ENCODE peak calls at places on chromosomes 13 and 19, in six cellular contexts. W is ovary, D is IMR-90, S is A549, C is H1, F is GM12891. J is an unnamed sample.

GRCh38 chr13:22735381-22735995 is 445.3 kb upstream of the SGCG start:
- DNase-seq in C (no peak), W (no peak), F (no peak), D (no peak), S (peak; percentile 25), J (no peak)

GRCh38 chr13:97194473-97194872 is 27.7 kb upstream of the MBNL2 start:
- DNase-seq in S (no peak), W (no peak), C (no peak), F (no peak), D (peak; percentile 78), J (peak; percentile 78)

GRCh38 chr13:76438050-76438449 is 448.2 kb downstream of the KCTD12 start:
- DNase-seq in C (no peak), F (no peak), W (no peak), D (peak; percentile 84), S (no peak), J (no peak)

GRCh38 chr13:108850706-108851105 is 221.3 kb downstream of the MYO16 start:
- DNase-seq in C (no peak), D (no peak), F (no peak), W (no peak), S (no peak), J (no peak)

GRCh38 chr13:67632590-67632989 is 402.5 kb upstream of the PCDH9 start:
- DNase-seq in D (peak; percentile 16), S (no peak), W (no peak), C (no peak), F (no peak), J (no peak)

GRCh38 chr13:48318014-48318713 is 14.6 kb downstream of the RB1 start:
- DNase-seq in C (no peak), W (no peak), D (no peak), F (no peak), S (no peak), J (no peak)

GRCh38 chr13:109684836-109685602 is 101.4 kb downstream of the IRS2 start:
- DNase-seq in F (no peak), C (no peak), W (peak; percentile 54), S (no peak), D (no peak), J (no peak)

GRCh38 chr13:89307278-89307677 is 1636.1 kb downstream of the SLITRK5 start:
- DNase-seq in C (no peak), W (no peak), D (no peak), S (no peak), F (no peak), J (no peak)

GRCh38 chr13:71751074-71751473 is 115.9 kb downstream of the DACH1 start:
- DNase-seq in F (no peak), D (no peak), C (no peak), S (no peak), W (no peak), J (no peak)

GRCh38 chr13:35552172-35552844 is 75.8 kb upstream of the MAB21L1 start:
- DNase-seq in D (peak; percentile 34), C (no peak), F (no peak), W (no peak), S (no peak), J (no peak)

GRCh38 chr13:95156208-95156607 is 145.0 kb downstream of the ABCC4 start:
- DNase-seq in D (peak; percentile 17), W (no peak), C (no peak), F (no peak), S (peak; percentile 41), J (no peak)

GRCh38 chr19:46550684-46551083 is 50.4 kb upstream of the CALM3 start:
- DNase-seq in W (no peak), C (no peak), D (no peak), F (no peak), S (no peak), J (no peak)

GRCh38 chr19:55641376-55642152 is 762 bp downstream of the ZNF580 start:
- DNase-seq in C (no peak), S (peak; percentile 63), D (peak; percentile 18), F (no peak), W (no peak), J (peak; percentile 55)
- TF ChIP-seq POLR2A in C (no peak), S (peak; percentile 2), D (no peak), F (no peak), W (no peak), J (no peak)

GRCh38 chr19:48445256-48445605 is 552 bp upstream of the GRWD1 start:
- DNase-seq in C (peak; percentile 53), D (peak; percentile 94), F (no peak), S (peak; percentile 93), W (no peak), J (peak; percentile 88)

GRCh38 chr19:48444933-48445194 is 919 bp upstream of the GRWD1 start:
- DNase-seq in D (no peak), F (no peak), S (no peak), C (no peak), W (no peak), J (no peak)

GRCh38 chr19:48446579-48446978 is 796 bp downstream of the GRWD1 start:
- DNase-seq in D (no peak), S (no peak), W (no peak), F (no peak), C (no peak), J (no peak)

GRCh38 chr19:48444129-48444932 is 1.5 kb upstream of the GRWD1 start:
- DNase-seq in C (no peak), D (no peak), F (no peak), S (no peak), W (no peak), J (no peak)

GRCh38 chr19:48445606-48446481 is at the start of gene GRWD1:
- DNase-seq in D (peak; percentile 94), F (peak; percentile 95), W (peak; percentile 92), S (peak; percentile 99), C (peak; percentile 91), J (peak; percentile 95)
- TF ChIP-seq POLR2A in D (peak; percentile 72), F (peak; percentile 87), W (peak; percentile 70), S (peak; percentile 91), C (peak; percentile 47), J (peak; percentile 61)

DNA sequence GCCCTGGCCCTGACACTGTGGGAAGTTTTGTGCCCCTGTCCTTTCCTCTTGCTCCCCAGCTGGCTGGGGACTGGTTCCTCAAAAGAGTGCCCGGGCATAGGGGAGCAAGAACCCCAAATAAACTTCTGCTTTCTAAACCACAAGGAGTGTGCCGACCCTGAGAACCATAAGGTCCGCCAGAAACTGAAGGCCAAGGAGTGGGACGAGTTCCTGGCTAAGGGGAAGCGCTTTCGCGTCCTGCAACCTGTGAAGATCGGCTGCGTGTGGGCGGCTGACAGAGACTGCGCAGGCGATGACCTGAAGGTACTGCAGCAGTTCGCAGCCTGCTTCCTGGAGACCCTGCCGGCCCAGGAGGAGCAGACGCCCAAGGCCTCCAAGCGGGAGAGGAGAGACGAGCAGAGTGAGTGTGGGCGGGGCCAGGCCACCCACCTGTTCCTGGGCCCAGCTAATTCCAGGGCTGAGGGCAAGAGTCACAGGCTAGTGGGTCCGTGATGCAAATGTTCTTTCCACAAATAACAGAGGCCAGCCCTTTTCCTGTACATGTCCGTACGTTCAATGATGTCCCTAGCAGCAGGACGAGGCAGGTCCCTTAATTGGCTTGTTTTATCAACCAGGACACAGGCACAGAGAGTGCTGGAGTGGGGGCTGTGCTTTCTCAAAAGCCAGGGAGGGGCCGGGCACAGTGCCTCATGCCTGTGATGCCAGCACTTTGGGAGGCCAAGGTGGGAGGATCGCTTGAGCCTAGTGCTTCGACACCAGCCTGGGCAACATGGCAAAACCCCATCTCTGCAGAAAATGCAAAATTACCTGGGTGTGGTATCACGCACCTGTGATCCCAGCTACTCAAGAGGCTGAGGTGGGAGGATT is 25.6 kb downstream of the UBXN6 start:
- DNase-seq in S (no peak), D (no peak), W (no peak), F (no peak), C (no peak), J (no peak)
- TF ChIP-seq POLR2A in S (no peak), D (no peak), W (no peak), F (no peak), C (no peak), J (no peak)

DNA sequence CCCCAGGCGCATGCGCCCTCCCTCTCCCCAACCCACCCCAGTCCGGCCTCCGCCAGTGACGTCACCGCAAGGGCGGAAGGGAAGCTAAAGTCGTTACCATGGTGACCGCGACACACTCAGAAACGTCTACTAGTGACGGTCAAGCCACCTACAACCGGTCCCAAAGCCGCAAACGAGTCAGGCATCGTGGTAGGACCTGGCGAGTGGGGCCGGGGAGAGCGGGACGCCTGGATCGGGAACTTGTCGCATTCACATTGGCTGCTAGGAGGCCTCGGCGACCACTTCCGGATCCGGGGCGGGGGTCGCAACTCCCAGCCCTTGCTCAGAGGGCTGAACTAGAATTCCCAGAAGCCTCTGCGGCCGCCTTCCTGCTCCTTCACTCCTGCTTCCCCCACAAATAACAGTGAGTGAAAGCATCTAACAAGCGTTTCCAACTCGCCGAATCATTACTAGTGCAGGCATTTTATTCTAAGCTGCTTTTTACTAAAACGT is at the start of gene ZSCAN5A:
- DNase-seq in W (peak; percentile 100), S (peak; percentile 97), C (peak; percentile 95), F (peak; percentile 84), D (peak; percentile 91), J (peak; percentile 99)
- TF ChIP-seq POLR2A in W (peak; percentile 70), S (peak; percentile 62), C (no peak), F (peak; percentile 80), D (peak; percentile 91), J (peak; percentile 69)

GRCh38 chr19:36115453-36116343 is at the start of gene TBCB:
- DNase-seq in F (peak; percentile 86), D (peak; percentile 28), C (no peak), W (no peak), S (peak; percentile 56), J (no peak)
- TF ChIP-seq POLR2A in F (peak; percentile 68), D (peak; percentile 69), C (peak; percentile 32), W (peak; percentile 39), S (peak; percentile 92), J (no peak)

DNA sequence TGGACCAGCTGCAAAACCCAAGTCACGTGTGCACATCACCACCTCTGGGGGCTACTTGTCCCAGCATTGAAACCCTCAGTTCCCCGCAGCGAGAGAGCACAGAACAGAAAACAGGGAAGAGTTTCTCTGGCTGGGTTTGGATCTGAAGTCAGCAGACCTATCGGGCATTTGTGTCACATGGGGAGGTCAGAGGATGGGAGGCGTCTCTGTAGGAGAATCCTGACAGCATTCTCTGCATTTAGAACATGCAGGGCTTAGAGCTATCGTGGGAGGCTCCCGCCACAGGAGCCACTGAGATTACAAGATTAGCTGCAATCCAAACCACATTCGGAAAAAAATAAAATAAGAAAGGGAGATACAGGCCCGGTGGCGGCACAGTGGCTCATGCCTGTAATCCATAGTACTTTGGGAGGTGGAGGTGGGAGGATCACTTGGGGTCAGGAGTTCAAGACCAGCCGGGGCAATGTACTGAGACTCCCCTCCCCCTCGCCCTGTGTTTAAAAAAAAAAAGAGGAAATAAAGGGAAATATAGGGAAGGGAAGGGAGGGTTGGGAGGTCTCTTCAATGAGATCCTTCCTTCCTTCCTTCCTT is 2.9 kb upstream of the TLE6 start:
- DNase-seq in D (no peak), C (no peak), F (no peak), W (no peak), S (no peak), J (no peak)
- TF ChIP-seq POLR2A in D (no peak), C (no peak), F (no peak), W (no peak), S (no peak), J (no peak)

J was measured in erythroblast.